ENCODE peak calls at places on chromosomes 13 and 19, in ten cellular contexts. One of them, this sample, is unnamed.

GRCh38 chr13:31755803-31756212 is 16.5 kb downstream of the RXFP2 start:
- DNase-seq in AG04449: no peak
- DNase-seq in endothelial cell: no peak
- DNase-seq in HEK293T: no peak
- DNase-seq in fibroblast of mammary gland: peak
- DNase-seq in AG04450: no peak
- DNase-seq in mucosa of descending colon: no peak
- DNase-seq in hepatic stellate cell: peak
- DNase-seq in astrocyte of the spinal cord: no peak
- DNase-seq in lung microvascular endothelial cell: no peak
- DNase-seq in this sample: no peak

GRCh38 chr19:44847144-44848035 is 1.3 kb downstream of the NECTIN2 start:
- DNase-seq in fibroblast of mammary gland: peak
- DNase-seq in HEK293T: no peak
- DNase-seq in AG04449: no peak
- DNase-seq in hepatic stellate cell: peak
- DNase-seq in mucosa of descending colon: peak
- DNase-seq in endothelial cell: peak
- DNase-seq in lung microvascular endothelial cell: peak
- DNase-seq in AG04450: no peak
- DNase-seq in astrocyte of the spinal cord: peak
- DNase-seq in this sample: no peak

GRCh38 chr13:43273362-43273761 is 250.0 kb downstream of the DNAJC15 start:
- DNase-seq in astrocyte of the spinal cord: peak
- DNase-seq in endothelial cell: no peak
- DNase-seq in AG04449: no peak
- DNase-seq in hepatic stellate cell: no peak
- DNase-seq in HEK293T: no peak
- DNase-seq in AG04450: no peak
- DNase-seq in mucosa of descending colon: no peak
- DNase-seq in lung microvascular endothelial cell: peak
- DNase-seq in fibroblast of mammary gland: peak
- DNase-seq in this sample: no peak

GRCh38 chr19:56314018-56314583 is 538 bp downstream of the ZSCAN5A start:
- DNase-seq in fibroblast of mammary gland: no peak
- DNase-seq in hepatic stellate cell: peak
- DNase-seq in endothelial cell: no peak
- DNase-seq in lung microvascular endothelial cell: no peak
- DNase-seq in astrocyte of the spinal cord: no peak
- DNase-seq in HEK293T: peak
- DNase-seq in mucosa of descending colon: no peak
- DNase-seq in AG04449: no peak
- DNase-seq in AG04450: no peak
- DNase-seq in this sample: peak

GRCh38 chr13:30766957-30767603 is 31.7 kb downstream of the ALOX5AP start:
- DNase-seq in AG04450: no peak
- DNase-seq in HEK293T: no peak
- DNase-seq in lung microvascular endothelial cell: no peak
- DNase-seq in fibroblast of mammary gland: no peak
- DNase-seq in astrocyte of the spinal cord: no peak
- DNase-seq in hepatic stellate cell: no peak
- DNase-seq in mucosa of descending colon: no peak
- DNase-seq in endothelial cell: no peak
- DNase-seq in AG04449: no peak
- DNase-seq in this sample: no peak

GRCh38 chr13:49052801-49053200 is 77.1 kb downstream of the FNDC3A start:
- DNase-seq in hepatic stellate cell: no peak
- DNase-seq in fibroblast of mammary gland: peak
- DNase-seq in AG04450: no peak
- DNase-seq in endothelial cell: no peak
- DNase-seq in lung microvascular endothelial cell: no peak
- DNase-seq in AG04449: no peak
- DNase-seq in astrocyte of the spinal cord: no peak
- DNase-seq in mucosa of descending colon: no peak
- DNase-seq in HEK293T: no peak
- DNase-seq in this sample: no peak

GRCh38 chr19:42926781-42927180 is 9.1 kb upstream of the PSG6 start:
- DNase-seq in hepatic stellate cell: no peak
- DNase-seq in AG04450: no peak
- DNase-seq in lung microvascular endothelial cell: no peak
- DNase-seq in astrocyte of the spinal cord: no peak
- DNase-seq in fibroblast of mammary gland: no peak
- DNase-seq in HEK293T: no peak
- DNase-seq in endothelial cell: no peak
- DNase-seq in mucosa of descending colon: no peak
- DNase-seq in AG04449: no peak
- DNase-seq in this sample: no peak

GRCh38 chr19:53813996-53814395 is 10.1 kb downstream of the NLRP12 start:
- DNase-seq in mucosa of descending colon: no peak
- DNase-seq in hepatic stellate cell: peak
- DNase-seq in HEK293T: no peak
- DNase-seq in AG04449: no peak
- DNase-seq in lung microvascular endothelial cell: no peak
- DNase-seq in AG04450: no peak
- DNase-seq in endothelial cell: no peak
- DNase-seq in astrocyte of the spinal cord: no peak
- DNase-seq in fibroblast of mammary gland: peak
- DNase-seq in this sample: no peak

GRCh38 chr13:73849292-73849691 is 284.9 kb downstream of the KLF12 start:
- DNase-seq in endothelial cell: peak
- DNase-seq in lung microvascular endothelial cell: peak
- DNase-seq in hepatic stellate cell: peak
- DNase-seq in fibroblast of mammary gland: peak
- DNase-seq in astrocyte of the spinal cord: peak
- DNase-seq in AG04449: no peak
- DNase-seq in mucosa of descending colon: peak
- DNase-seq in AG04450: no peak
- DNase-seq in HEK293T: peak
- DNase-seq in this sample: no peak

This sample was measured in HL-60.